ENCODE peak calls at places on chromosomes 13 and 19, in six cellular contexts. S is spleen, U is body of pancreas, G is lower leg skin, H is thyroid gland, Z is HCT116. P is an unnamed sample.

GRCh38 chr13:64684685-64685431 is 2545.3 kb downstream of the PCDH9 start:
- DNase-seq in G (no peak), S (no peak), Z (no peak), H (no peak), U (no peak), P (no peak)

GRCh38 chr13:52845766-52846566 is 2.5 kb downstream of the PCDH8 start:
- DNase-seq in Z (no peak), G (no peak), S (peak; percentile 74), U (peak; percentile 23), H (peak; percentile 59), P (no peak)

GRCh38 chr19:35512831-35513230 is 618 bp downstream of the DMKN start:
- DNase-seq in Z (no peak), G (no peak), U (no peak), S (no peak), H (no peak), P (no peak)

GRCh38 chr13:27964741-27965323 is 4.3 kb downstream of the CDX2 start:
- DNase-seq in G (no peak), H (no peak), Z (no peak), S (no peak), U (no peak), P (no peak)

GRCh38 chr13:84662503-84662902 is 780.2 kb upstream of the SLITRK1 start:
- DNase-seq in H (no peak), S (no peak), U (no peak), G (no peak), Z (no peak), P (no peak)

GRCh38 chr19:39351537-39352037 is 9.4 kb downstream of the SAMD4B start:
- DNase-seq in S (no peak), U (no peak), H (no peak), Z (no peak), G (no peak), P (no peak)

GRCh38 chr13:24217601-24218281 is 57.2 kb downstream of the SPATA13 start:
- DNase-seq in U (peak; percentile 49), H (peak; percentile 84), G (no peak), Z (no peak), S (no peak), P (no peak)

GRCh38 chr13:30307194-30307965 is at the start of gene KATNAL1:
- DNase-seq in H (peak; percentile 76), Z (no peak), G (peak; percentile 57), U (peak; percentile 66), S (peak; percentile 93), P (peak; percentile 39)

GRCh38 chr19:45451181-45451849 is 16.5 kb upstream of the FOSB start:
- DNase-seq in Z (no peak), G (no peak), H (peak; percentile 54), S (no peak), U (peak; percentile 46), P (no peak)

GRCh38 chr19:33110201-33110910 is 21.6 kb upstream of the WDR88 start:
- DNase-seq in S (no peak), G (no peak), U (no peak), H (no peak), Z (no peak), P (peak; percentile 54)

GRCh38 chr19:35470128-35470527 is 20.1 kb downstream of the KRTDAP start:
- DNase-seq in Z (no peak), G (no peak), U (no peak), H (no peak), S (no peak), P (no peak)

GRCh38 chr13:26601669-26602068 is 44.2 kb downstream of the WASF3 start:
- DNase-seq in U (no peak), H (no peak), G (no peak), Z (no peak), S (no peak), P (no peak)

GRCh38 chr13:105139380-105140285 is 1395.8 kb downstream of the EFNB2 start:
- DNase-seq in Z (peak; percentile 44), H (peak; percentile 23), U (peak; percentile 25), S (peak; percentile 84), G (peak; percentile 22), P (peak; percentile 41)

GRCh38 chr19:9673912-9674668 is 810 bp downstream of the ZNF562 start:
- DNase-seq in G (no peak), Z (peak; percentile 39), S (no peak), U (no peak), H (no peak), P (no peak)

GRCh38 chr19:11887618-11888531 is at the start of gene ZNF69:
- DNase-seq in H (peak; percentile 96), G (peak; percentile 79), Z (no peak), U (peak; percentile 90), S (peak; percentile 88), P (peak; percentile 67)
- TF ChIP-seq POLR2A in H (peak; percentile 88), G (no peak), Z (no peak), U (peak; percentile 94), S (no peak), P (peak; percentile 64)

GRCh38 chr19:55482967-55483671 is 1.9 kb upstream of the NAT14 start:
- DNase-seq in Z (no peak), G (no peak), U (no peak), S (peak; percentile 72), H (no peak), P (no peak)

GRCh38 chr19:55483681-55484361 is 1.2 kb upstream of the NAT14 start:
- DNase-seq in Z (no peak), S (peak; percentile 72), G (no peak), U (no peak), H (no peak), P (no peak)

GRCh38 chr19:55481148-55482127 is 3.5 kb upstream of the NAT14 start:
- DNase-seq in H (no peak), Z (no peak), S (no peak), U (no peak), G (no peak), P (no peak)

GRCh38 chr19:55484571-55485438 is at the start of gene NAT14:
- DNase-seq in H (peak; percentile 48), U (peak; percentile 52), Z (no peak), S (peak; percentile 86), G (no peak), P (peak; percentile 95)

GRCh38 chr19:55482128-55482961 is 2.6 kb upstream of the NAT14 start:
- DNase-seq in S (no peak), H (no peak), Z (no peak), U (no peak), G (no peak), P (no peak)
- TF ChIP-seq POLR2A in S (no peak), H (no peak), Z (no peak), U (no peak), G (no peak), P (no peak)

GRCh38 chr19:50358483-50359431 is 6.7 kb downstream of the NAPSA start:
- DNase-seq in G (no peak), U (peak; percentile 67), H (peak; percentile 58), Z (no peak), S (peak; percentile 93), P (no peak)
- TF ChIP-seq POLR2A in G (no peak), U (peak; percentile 70), H (peak; percentile 53), Z (no peak), S (no peak), P (peak; percentile 57)

GRCh38 chr19:40659566-40659965 is 30.9 kb downstream of the NUMBL start:
- DNase-seq in H (no peak), G (peak; percentile 36), S (no peak), Z (no peak), U (no peak), P (no peak)

GRCh38 chr19:40666803-40667438 is 23.5 kb downstream of the NUMBL start:
- DNase-seq in S (peak; percentile 56), H (no peak), Z (no peak), G (no peak), U (no peak), P (no peak)

GRCh38 chr19:40663712-40664692 is 26.4 kb downstream of the NUMBL start:
- DNase-seq in S (peak; percentile 70), U (no peak), G (no peak), Z (no peak), H (no peak), P (no peak)

GRCh38 chr19:40661616-40662015 is 28.8 kb downstream of the NUMBL start:
- DNase-seq in H (no peak), S (no peak), Z (no peak), G (no peak), U (no peak), P (no peak)

DNA sequence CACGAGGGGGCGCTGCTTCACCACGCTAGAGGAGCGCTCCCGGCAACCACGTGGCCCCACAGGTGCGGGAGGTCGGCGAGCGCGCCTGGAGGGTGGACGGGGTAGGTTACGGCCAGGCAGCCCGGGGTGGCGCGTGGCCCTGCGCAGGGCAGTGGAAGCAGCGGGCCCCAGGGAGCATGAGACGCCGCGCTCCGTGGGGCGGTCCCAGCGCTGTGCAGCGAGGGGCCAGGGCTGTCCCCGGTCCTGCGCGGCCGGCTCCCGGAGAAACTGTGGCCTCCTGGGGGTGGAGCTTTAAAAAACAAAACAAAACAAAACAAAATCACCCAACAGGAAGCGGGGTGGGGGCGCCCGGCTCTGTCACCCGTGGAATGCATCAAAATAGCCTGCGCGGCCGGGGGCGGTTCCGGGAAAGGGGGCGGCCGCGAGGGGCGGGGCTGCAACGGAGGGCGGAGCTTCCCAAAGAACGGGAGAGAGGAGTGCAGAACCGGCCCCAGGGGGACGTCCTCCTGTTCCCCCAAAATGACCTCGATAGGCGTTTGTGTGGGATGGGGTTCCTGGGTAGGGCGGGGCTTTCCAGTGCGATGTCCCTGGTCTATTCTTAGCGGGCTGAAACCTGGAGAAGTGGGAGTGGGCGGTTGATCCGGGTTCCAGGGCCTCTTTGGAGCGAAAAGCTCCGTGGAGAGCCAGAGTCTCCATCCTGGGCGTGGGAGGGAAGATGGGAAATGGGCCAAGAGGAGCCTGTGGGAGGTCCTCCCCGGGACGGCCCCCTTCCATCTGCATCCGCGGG is 27.3 kb downstream of the NUMBL start:
- DNase-seq in S (peak; percentile 98), G (peak; percentile 84), H (peak; percentile 94), Z (peak; percentile 69), U (peak; percentile 93), P (peak; percentile 93)
- TF ChIP-seq POLR2A in S (no peak), G (no peak), H (peak; percentile 18), Z (no peak), U (peak; percentile 23), P (no peak)